ENCODE peak calls at places on chromosome 22, in eight cellular contexts. Q is PC-9; P is heart left ventricle; R is lower lobe of right lung; Z is body of pancreas; X is CD8-positive, alpha-beta T cell; E is cardiac muscle cell; D is psoas muscle. H is an unnamed sample.

GRCh38 chr22:45888221-45889092 is 88.5 kb downstream of the WNT7B start:
- DNase-seq in Q (no peak), P (peak), R (peak), Z (no peak), X (no peak), E (no peak), D (peak), H (no peak)

GRCh38 chr22:38758276-38758945 is 2.6 kb upstream of the SUN2 start:
- DNase-seq in Q (no peak), P (no peak), R (no peak), Z (no peak), X (peak), E (no peak), D (no peak), H (no peak)

GRCh38 chr22:31625661-31626426 is 36.2 kb downstream of the PISD start:
- DNase-seq in Q (no peak), P (no peak), R (no peak), Z (no peak), X (no peak), E (peak), D (peak), H (peak)

GRCh38 chr22:38398609-38399401 is 56.2 kb downstream of the KCNJ4 start:
- DNase-seq in Q (peak), P (peak), R (peak), Z (peak), X (peak), E (peak), D (peak), H (peak)

GRCh38 chr22:24805790-24806662 is at the start of gene SGSM1:
- DNase-seq in Q (peak), P (peak), R (peak), Z (peak), X (peak), E (peak), D (peak), H (peak)

GRCh38 chr22:39288135-39288898 is 31.1 kb downstream of the RPL3 start:
- DNase-seq in Q (no peak), P (no peak), R (no peak), Z (no peak), X (no peak), E (no peak), D (no peak), H (no peak)

GRCh38 chr22:45334528-45334927 is 24.8 kb downstream of the FAM118A start:
- DNase-seq in Q (no peak), P (no peak), R (no peak), Z (no peak), X (no peak), E (no peak), D (peak), H (no peak)

GRCh38 chr22:23415490-23415851 is 164.6 kb downstream of the IGLL1 start:
- DNase-seq in Q (no peak), P (no peak), R (no peak), Z (no peak), X (no peak), E (no peak), D (no peak), H (no peak)

GRCh38 chr22:46537946-46538815 is 761 bp upstream of the CELSR1 start:
- DNase-seq in Q (peak), P (no peak), R (no peak), Z (no peak), X (no peak), E (peak), D (no peak), H (no peak)

GRCh38 chr22:26849575-26849974 is 192.2 kb downstream of the MIAT start:
- DNase-seq in Q (no peak), P (no peak), R (no peak), Z (no peak), X (no peak), E (no peak), D (no peak), H (no peak)

GRCh38 chr22:30202531-30203006 is 44.0 kb downstream of the LIF start:
- DNase-seq in Q (peak), P (no peak), R (peak), Z (peak), X (no peak), E (peak), D (no peak), H (no peak)

GRCh38 chr22:46502776-46503175 is 34.6 kb downstream of the CELSR1 start:
- DNase-seq in Q (no peak), P (no peak), R (no peak), Z (no peak), X (no peak), E (no peak), D (no peak), H (no peak)

GRCh38 chr22:40204331-40205116 is 26.8 kb downstream of the TNRC6B start:
- DNase-seq in Q (no peak), P (peak), R (no peak), Z (no peak), X (no peak), E (peak), D (peak), H (no peak)

GRCh38 chr22:45357492-45357891 is 47.8 kb downstream of the FAM118A start:
- DNase-seq in Q (no peak), P (no peak), R (no peak), Z (no peak), X (no peak), E (no peak), D (no peak), H (no peak)

GRCh38 chr22:46069518-46070214 is 80.7 kb upstream of the PPARA start:
- DNase-seq in Q (peak), P (peak), R (peak), Z (peak), X (no peak), E (peak), D (peak), H (peak)

GRCh38 chr22:35995772-35996171 is 32.9 kb downstream of the RBFOX2 start:
- DNase-seq in Q (no peak), P (peak), R (no peak), Z (peak), X (no peak), E (peak), D (peak), H (peak)

GRCh38 chr22:24025475-24025874 is 14.4 kb downstream of the CABIN1 start:
- DNase-seq in Q (no peak), P (no peak), R (no peak), Z (no peak), X (no peak), E (no peak), D (no peak), H (no peak)

GRCh38 chr22:31630331-31631329 is 31.4 kb downstream of the PISD start:
- DNase-seq in Q (peak), P (peak), R (peak), Z (peak), X (peak), E (peak), D (peak), H (peak)

GRCh38 chr22:20989323-20990138 is 7.4 kb downstream of the LZTR1 start:
- DNase-seq in Q (no peak), P (no peak), R (no peak), Z (no peak), X (no peak), E (peak), D (no peak), H (no peak)

GRCh38 chr22:23305321-23305910 is 125.1 kb downstream of the BCR start:
- DNase-seq in Q (no peak), P (peak), R (peak), Z (no peak), X (no peak), E (peak), D (no peak), H (no peak)

GRCh38 chr22:31652911-31653684 is 8.9 kb downstream of the PISD start:
- DNase-seq in Q (no peak), P (no peak), R (no peak), Z (no peak), X (no peak), E (no peak), D (no peak), H (no peak)

GRCh38 chr22:24905909-24906308 is 40.6 kb downstream of the LHFPL7 start:
- DNase-seq in Q (no peak), P (no peak), R (no peak), Z (no peak), X (no peak), E (no peak), D (no peak), H (no peak)

GRCh38 chr22:24319451-24319850 is 48.8 kb downstream of the SPECC1L start:
- DNase-seq in Q (no peak), P (no peak), R (no peak), Z (no peak), X (no peak), E (peak), D (no peak), H (no peak)

GRCh38 chr22:37686002-37686982 is at the start of gene NOL12:
- DNase-seq in Q (peak), P (peak), R (peak), Z (peak), X (peak), E (peak), D (peak), H (peak)

GRCh38 chr22:30843245-30843644 is 125.3 kb downstream of the MORC2 start:
- DNase-seq in Q (no peak), P (no peak), R (no peak), Z (no peak), X (no peak), E (peak), D (no peak), H (no peak)

GRCh38 chr22:34973926-34974325 is 92.0 kb upstream of the ISX start:
- DNase-seq in Q (no peak), P (no peak), R (no peak), Z (no peak), X (no peak), E (no peak), D (no peak), H (no peak)

GRCh38 chr22:44542561-44543222 is 44.7 kb upstream of the RTL6 start:
- DNase-seq in Q (no peak), P (no peak), R (no peak), Z (no peak), X (no peak), E (no peak), D (no peak), H (no peak)

GRCh38 chr22:35399114-35399677 is 744 bp upstream of the MCM5 start:
- DNase-seq in Q (no peak), P (no peak), R (no peak), Z (no peak), X (no peak), E (no peak), D (no peak), H (no peak)

GRCh38 chr22:39959640-39960447 is at the start of gene TMA7B:
- DNase-seq in Q (peak), P (peak), R (no peak), Z (no peak), X (no peak), E (peak), D (no peak), H (no peak)

GRCh38 chr22:22884888-22885840 is 2.5 kb upstream of the IGLL5 start:
- DNase-seq in Q (no peak), P (no peak), R (no peak), Z (no peak), X (no peak), E (no peak), D (no peak), H (peak)

GRCh38 chr22:37880668-37881440 is 25.2 kb upstream of the MICALL1 start:
- DNase-seq in Q (no peak), P (no peak), R (no peak), Z (no peak), X (no peak), E (peak), D (no peak), H (no peak)

GRCh38 chr22:36253523-36254490 is 874 bp downstream of the APOL1 start:
- DNase-seq in Q (no peak), P (peak), R (no peak), Z (peak), X (no peak), E (peak), D (peak), H (no peak)

GRCh38 chr22:39374191-39374590 is 24.4 kb downstream of the SYNGR1 start:
- DNase-seq in Q (no peak), P (no peak), R (no peak), Z (no peak), X (no peak), E (no peak), D (no peak), H (no peak)

GRCh38 chr22:46738642-46738960 is 549 bp upstream of the CERK start:
- DNase-seq in Q (no peak), P (no peak), R (no peak), Z (no peak), X (no peak), E (no peak), D (no peak), H (no peak)

GRCh38 chr22:43446881-43447280 is 35.1 kb downstream of the MPPED1 start:
- DNase-seq in Q (no peak), P (no peak), R (no peak), Z (peak), X (no peak), E (no peak), D (no peak), H (no peak)
- TF ChIP-seq CTCF in Q (no peak), P (no peak), R (no peak), Z (no peak), X (no peak), E (no peak), D (no peak), H (no peak)

GRCh38 chr22:27866136-27867091 is 52.6 kb downstream of the PITPNB start:
- DNase-seq in Q (no peak), P (no peak), R (no peak), Z (peak), X (no peak), E (peak), D (peak), H (no peak)
- H3K27ac ChIP-seq in Q (peak), P (peak), R (peak), Z (no peak), X (no peak), E (peak), D (peak), H (peak)

DNA sequence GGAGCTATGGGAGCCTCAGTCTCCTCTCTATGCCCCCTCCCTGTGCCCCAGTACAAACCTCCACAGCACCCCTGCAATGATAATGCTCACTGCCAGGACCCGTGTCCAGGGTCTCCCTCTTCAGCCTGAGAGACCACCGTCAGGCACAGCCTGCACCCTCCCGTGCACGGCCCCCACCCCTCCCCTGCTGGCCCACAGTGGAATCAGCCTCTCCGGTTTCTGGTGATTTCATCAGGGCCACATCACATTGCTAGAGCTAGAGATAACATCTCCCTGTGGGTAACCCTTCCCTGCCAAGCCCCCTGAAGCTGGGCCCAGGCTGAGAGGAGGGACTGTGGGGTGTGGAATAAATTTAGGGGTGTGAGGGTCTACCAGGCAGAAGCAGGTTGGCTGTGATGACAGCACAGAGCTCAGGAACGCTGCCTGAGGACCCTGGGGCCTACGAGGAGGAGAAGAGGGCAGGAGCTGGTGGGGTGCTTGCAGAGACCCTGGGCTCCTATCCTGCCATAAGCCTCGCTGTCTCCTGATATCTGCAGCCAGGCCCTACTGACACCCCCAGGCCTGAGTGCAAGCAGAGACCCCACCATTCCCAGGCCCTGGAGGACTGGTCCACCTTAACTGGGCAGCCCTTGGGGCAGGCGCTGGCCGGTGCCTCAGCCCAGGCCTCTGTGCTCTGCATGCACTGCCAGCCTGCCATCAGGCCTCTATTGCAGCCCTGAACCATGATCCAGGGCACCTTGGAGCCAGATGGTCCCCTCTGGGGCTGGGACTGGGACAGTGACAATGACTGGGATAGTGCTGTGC is at the start of gene KLHDC7B:
- DNase-seq in Q (peak), P (no peak), R (peak), Z (no peak), X (peak), E (no peak), D (no peak), H (no peak)
- TF ChIP-seq CTCF in Q (peak), P (no peak), R (no peak), Z (no peak), X (no peak), E (peak), D (no peak), H (no peak)

DNA sequence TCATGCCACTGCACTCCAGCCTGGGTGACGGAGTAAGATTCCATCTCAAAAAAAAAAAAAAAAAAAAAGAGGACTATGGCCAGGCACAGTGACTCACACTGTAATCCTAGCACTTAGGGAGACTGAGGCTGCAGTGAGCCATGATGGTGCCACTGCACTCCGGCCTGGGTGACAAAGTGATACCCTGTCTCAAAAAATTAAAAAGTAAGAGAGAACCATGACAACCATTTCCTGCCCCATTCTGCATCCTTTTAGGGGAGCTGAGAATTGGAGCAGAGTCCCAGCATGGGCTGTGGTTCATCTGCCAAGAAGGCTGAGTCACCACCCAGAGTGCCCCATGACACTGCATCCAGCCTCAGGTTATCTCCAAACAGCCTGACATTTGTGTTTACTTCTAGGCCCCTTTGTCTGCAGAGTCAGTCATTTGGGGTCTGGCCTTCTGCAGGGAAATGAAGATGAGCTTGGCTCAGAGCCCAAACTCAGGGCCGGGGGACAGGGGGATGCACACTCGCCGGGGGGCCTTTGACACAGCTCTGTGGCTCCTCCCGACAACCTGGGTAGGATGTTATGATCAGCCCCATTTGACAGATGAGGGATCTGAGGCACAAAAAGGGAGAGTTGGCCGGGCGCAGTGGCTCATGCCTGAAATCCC is 4.7 kb downstream of the CSDC2 start:
- DNase-seq in Q (peak), P (peak), R (no peak), Z (no peak), X (no peak), E (peak), D (peak), H (no peak)
- H3K27ac ChIP-seq in Q (peak), P (peak), R (no peak), Z (no peak), X (no peak), E (no peak), D (peak), H (peak)

GRCh38 chr22:41523464-41524221 is 20.6 kb downstream of the POLR3H start:
- DNase-seq in Q (no peak), P (peak), R (no peak), Z (peak), X (no peak), E (peak), D (peak), H (peak)

GRCh38 chr22:41526226-41526531 is 18.1 kb downstream of the POLR3H start:
- DNase-seq in Q (no peak), P (no peak), R (no peak), Z (no peak), X (no peak), E (no peak), D (no peak), H (no peak)

GRCh38 chr22:41524283-41524682 is 20.0 kb downstream of the POLR3H start:
- DNase-seq in Q (no peak), P (peak), R (peak), Z (peak), X (no peak), E (peak), D (peak), H (peak)

GRCh38 chr22:41525450-41526225 is 18.6 kb downstream of the POLR3H start:
- DNase-seq in Q (no peak), P (no peak), R (no peak), Z (no peak), X (no peak), E (no peak), D (no peak), H (no peak)

GRCh38 chr22:41524809-41525449 is 19.3 kb downstream of the POLR3H start:
- DNase-seq in Q (no peak), P (no peak), R (no peak), Z (no peak), X (peak), E (no peak), D (peak), H (peak)
- TF ChIP-seq CTCF in Q (no peak), P (no peak), R (no peak), Z (no peak), X (no peak), E (no peak), D (no peak), H (no peak)

DNA sequence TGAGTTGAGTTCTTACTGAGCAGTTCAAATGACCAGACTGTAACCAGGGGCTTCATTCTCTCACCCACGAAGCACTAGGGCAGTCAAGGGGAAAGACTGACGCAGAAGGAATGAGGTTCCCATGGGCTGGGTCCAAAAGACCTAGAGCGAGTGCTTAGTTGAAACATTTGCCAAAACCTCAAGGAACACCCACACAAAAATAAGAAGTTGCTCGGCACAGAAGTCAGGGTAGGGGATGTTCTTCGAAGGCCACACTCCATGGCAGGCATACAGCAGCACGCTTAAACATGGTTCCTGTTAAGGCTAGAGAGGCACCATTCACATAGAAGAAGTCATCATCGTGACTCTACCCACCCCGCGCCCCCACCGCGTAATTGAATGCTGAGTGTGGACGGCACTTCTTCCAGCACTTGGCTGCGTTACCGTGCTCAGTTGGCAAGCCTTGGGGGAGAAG is 52.9 kb downstream of the TIMP3 start:
- DNase-seq in Q (no peak), P (no peak), R (no peak), Z (no peak), X (no peak), E (no peak), D (no peak), H (no peak)
- H3K27ac ChIP-seq in Q (no peak), P (peak), R (peak), Z (no peak), X (no peak), E (no peak), D (no peak), H (peak)

GRCh38 chr22:19802001-19802880 is 41.7 kb downstream of the TBX1 start:
- DNase-seq in Q (no peak), P (no peak), R (peak), Z (no peak), X (no peak), E (no peak), D (no peak), H (no peak)

GRCh38 chr22:19801340-19802000 is 40.9 kb downstream of the TBX1 start:
- DNase-seq in Q (no peak), P (no peak), R (peak), Z (no peak), X (no peak), E (no peak), D (no peak), H (no peak)

GRCh38 chr22:19800306-19800705 is 39.7 kb downstream of the TBX1 start:
- DNase-seq in Q (no peak), P (no peak), R (peak), Z (no peak), X (no peak), E (no peak), D (no peak), H (no peak)

GRCh38 chr22:19799322-19800190 is 39.0 kb downstream of the TBX1 start:
- DNase-seq in Q (peak), P (no peak), R (peak), Z (no peak), X (no peak), E (peak), D (peak), H (no peak)

DNA sequence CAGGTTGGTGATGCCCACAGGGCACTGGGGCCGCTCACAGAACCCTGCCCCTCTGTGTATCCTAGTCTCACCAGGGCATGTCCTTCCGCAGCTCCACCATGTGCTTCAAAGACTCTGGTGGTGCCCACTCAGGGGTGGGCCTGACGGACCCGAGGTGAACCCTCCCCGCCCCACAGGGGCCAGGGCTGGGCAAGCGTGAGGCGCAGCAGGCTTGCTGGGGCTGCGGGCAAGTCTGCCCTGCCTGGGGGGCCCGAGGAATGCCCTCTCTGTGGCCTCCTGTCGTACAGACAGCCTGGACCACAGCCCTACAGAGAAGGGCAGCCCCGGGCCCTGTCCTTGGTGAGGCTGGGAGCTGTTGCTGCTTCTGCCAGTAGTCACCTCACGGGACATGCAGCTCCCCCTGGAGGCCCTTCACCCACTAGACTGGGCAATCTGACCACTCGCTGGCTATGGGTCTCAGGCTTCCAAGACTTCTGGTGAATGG is 40.2 kb downstream of the TBX1 start:
- DNase-seq in Q (no peak), P (no peak), R (peak), Z (no peak), X (no peak), E (peak), D (no peak), H (no peak)
- TF ChIP-seq CTCF in Q (peak), P (no peak), R (no peak), Z (no peak), X (no peak), E (peak), D (peak), H (no peak)

H was measured in Peyer's patch.